ENCODE peak calls at places on chromosomes 2 and 18, in six cellular contexts. U is mesenchymal stem cell, W is astrocyte, O is MM.1S, V is neural progenitor cell, X is fibroblast of lung. T is an unnamed sample.

GRCh38 chr18:54950221-54950620 is 9.0 kb downstream of the CCDC68 start:
- DNase-seq in O (no peak), V (no peak), U (no peak), X (no peak), W (no peak), T (peak)

GRCh38 chr2:118738524-118739308 is 108.7 kb downstream of the EN1 start:
- DNase-seq in V (no peak), X (peak), U (peak), O (no peak), W (peak), T (peak)

GRCh38 chr18:11906926-11907874 is 917 bp downstream of the MPPE1 start:
- DNase-seq in O (no peak), W (no peak), X (no peak), V (no peak), U (peak), T (no peak)

GRCh38 chr2:104028066-104028465 is 825.8 kb upstream of the POU3F3 start:
- DNase-seq in X (peak), O (no peak), U (no peak), W (no peak), V (no peak), T (no peak)

GRCh38 chr18:78901923-78902794 is 77.5 kb upstream of the SALL3 start:
- DNase-seq in V (no peak), X (no peak), U (no peak), O (no peak), W (no peak), T (no peak)

GRCh38 chr2:203682688-203683130 is 23.7 kb upstream of the CD28 start:
- DNase-seq in U (peak), O (no peak), X (peak), V (no peak), W (peak), T (no peak)

GRCh38 chr18:251572-251971 is 16.3 kb downstream of the THOC1 start:
- DNase-seq in X (no peak), O (no peak), W (no peak), V (no peak), U (no peak), T (no peak)

GRCh38 chr2:121625953-121626352 is 23.3 kb downstream of the CLASP1 start:
- DNase-seq in V (no peak), W (no peak), U (no peak), X (no peak), O (no peak), T (no peak)

GRCh38 chr2:226994775-226995174 is 158.9 kb downstream of the RHBDD1 start:
- DNase-seq in V (peak), U (no peak), W (peak), X (no peak), O (no peak), T (no peak)

GRCh38 chr18:35736696-35737095 is 155.2 kb downstream of the GALNT1 start:
- DNase-seq in V (no peak), X (peak), W (peak), U (no peak), O (no peak), T (no peak)

GRCh38 chr2:33372940-33373553 is 103.4 kb upstream of the RASGRP3 start:
- DNase-seq in O (peak), V (peak), X (peak), W (peak), U (peak), T (peak)

GRCh38 chr2:43178602-43179542 is 47.5 kb downstream of the ZFP36L2 start:
- DNase-seq in V (peak), W (peak), U (peak), X (peak), O (peak), T (peak)

GRCh38 chr2:158502984-158503383 is 46.2 kb downstream of the PKP4 start:
- DNase-seq in O (no peak), X (peak), W (peak), V (no peak), U (peak), T (no peak)

GRCh38 chr2:119981896-119982295 is 31.0 kb upstream of the EPB41L5 start:
- DNase-seq in W (no peak), O (no peak), V (no peak), X (no peak), U (no peak), T (no peak)

GRCh38 chr2:218005486-218005885 is 2.7 kb upstream of the TNS1 start:
- DNase-seq in X (peak), V (no peak), U (no peak), O (no peak), W (no peak), T (no peak)

GRCh38 chr18:2963048-2963447 is 49.9 kb downstream of the LPIN2 start:
- DNase-seq in W (no peak), V (no peak), U (no peak), O (no peak), X (no peak), T (no peak)

GRCh38 chr2:27860111-27860510 is 30.1 kb downstream of the RBKS start:
- DNase-seq in U (peak), X (peak), W (peak), O (no peak), V (no peak), T (no peak)

GRCh38 chr2:25446122-25446521 is 104.4 kb upstream of the DNMT3A start:
- DNase-seq in V (no peak), U (no peak), W (no peak), O (no peak), X (no peak), T (no peak)

GRCh38 chr2:99565227-99565626 is 75.4 kb upstream of the REV1 start:
- DNase-seq in X (no peak), W (no peak), V (no peak), O (no peak), U (no peak), T (no peak)

GRCh38 chr18:68233043-68233442 is 481.9 kb downstream of the TMX3 start:
- DNase-seq in V (no peak), U (no peak), O (no peak), W (no peak), X (no peak), T (no peak)

GRCh38 chr2:3557588-3558204 is 437 bp downstream of the RNASEH1 start:
- DNase-seq in W (no peak), V (no peak), X (no peak), O (peak), U (no peak), T (no peak)

GRCh38 chr2:202555354-202555753 is 79.4 kb upstream of the FAM117B start:
- DNase-seq in U (no peak), X (no peak), W (no peak), V (no peak), O (no peak), T (no peak)

GRCh38 chr2:42809131-42809875 is 16.9 kb upstream of the HAAO start:
- DNase-seq in O (peak), V (no peak), W (no peak), U (no peak), X (no peak), T (peak)

GRCh38 chr2:28684142-28684858 is 67.3 kb upstream of the PPP1CB start:
- DNase-seq in O (no peak), X (no peak), V (no peak), U (no peak), W (no peak), T (no peak)

GRCh38 chr2:42964444-42965081 is 172.2 kb upstream of the HAAO start:
- DNase-seq in U (peak), V (no peak), W (peak), O (no peak), X (peak), T (peak)

DNA sequence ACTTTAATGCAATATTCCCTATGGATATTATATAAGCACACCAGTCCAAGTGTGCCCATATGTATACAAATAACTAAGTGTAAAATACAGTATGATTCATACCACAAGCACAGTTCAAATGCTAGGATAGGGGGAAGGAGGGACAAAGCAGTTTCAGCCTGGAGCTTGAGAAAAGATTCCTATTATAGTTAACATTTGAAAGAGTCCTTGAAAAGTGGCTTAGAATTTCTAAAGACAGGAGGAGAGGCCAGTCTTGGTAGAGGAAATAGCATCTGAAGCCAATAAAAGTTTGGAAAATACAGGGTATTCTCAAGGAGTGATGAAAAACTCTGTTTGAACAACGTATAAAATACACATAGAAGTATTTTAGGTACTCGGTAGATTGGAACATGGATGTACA is 173.4 kb upstream of the CWC22 start:
- DNase-seq in U (no peak), V (no peak), O (no peak), W (no peak), X (no peak), T (no peak)
- H2AFZ ChIP-seq in U (no peak), V (no peak), O (no peak), W (no peak), X (no peak), T (no peak)

GRCh38 chr2:12452211-12452610 is 264.5 kb upstream of the TRIB2 start:
- DNase-seq in X (peak), V (no peak), O (no peak), U (peak), W (peak), T (no peak)
- H2AFZ ChIP-seq in X (no peak), V (no peak), O (peak), U (no peak), W (no peak), T (peak)

GRCh38 chr2:65313954-65314256 is 86.3 kb downstream of the ACTR2 start:
- DNase-seq in U (no peak), X (no peak), W (no peak), V (no peak), O (no peak), T (no peak)
- H2AFZ ChIP-seq in U (no peak), X (no peak), W (no peak), V (no peak), O (no peak), T (no peak)

GRCh38 chr2:209553913-209554312 is 130.1 kb downstream of the MAP2 start:
- DNase-seq in X (no peak), W (no peak), V (no peak), U (no peak), O (no peak), T (no peak)

GRCh38 chr2:209547726-209548125 is 123.9 kb downstream of the MAP2 start:
- DNase-seq in O (no peak), V (no peak), W (no peak), U (no peak), X (no peak), T (no peak)

DNA sequence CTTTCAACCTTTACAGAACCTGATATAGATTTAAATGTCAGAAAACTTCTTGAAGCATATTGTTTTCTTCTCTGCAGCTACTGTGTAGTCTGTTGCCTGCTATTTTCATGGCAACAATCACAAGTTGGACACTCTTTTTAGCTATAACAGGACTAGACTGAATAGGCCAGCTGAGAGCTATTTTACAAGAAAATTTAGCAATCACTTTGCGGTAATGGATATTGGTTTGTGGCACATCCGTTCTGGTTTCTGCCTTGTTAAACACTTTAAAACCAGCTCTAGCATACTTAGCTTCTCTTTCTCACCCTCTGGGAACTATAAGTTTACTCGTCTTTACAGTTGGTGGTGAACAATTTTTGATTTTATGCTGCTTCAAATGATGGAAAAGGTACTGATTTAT is 125.7 kb downstream of the MAP2 start:
- DNase-seq in U (no peak), X (no peak), V (no peak), W (no peak), O (no peak), T (no peak)
- H2AFZ ChIP-seq in U (no peak), X (no peak), V (no peak), W (no peak), O (no peak), T (no peak)

GRCh38 chr2:122643725-122644329 is 888.4 kb downstream of the TSN start:
- DNase-seq in W (peak), U (peak), V (no peak), O (no peak), X (peak), T (peak)
- H2AFZ ChIP-seq in W (no peak), U (no peak), V (no peak), O (no peak), X (no peak), T (no peak)

T was measured in hepatocyte.